ENCODE peak calls at places on chromosome 14, in four cellular contexts. O, H, E and G are unnamed samples.
A peak's percentile ranks its signal among the peaks of the same experiment; 100 is the strongest.

GRCh38 chr14:32081901-32082300 is 4.8 kb downstream of the ARHGAP5 start:
- DNase-seq in O (no peak), H (no peak), E (no peak), G (no peak)

GRCh38 chr14:52522033-52522432 is 30.3 kb downstream of the TXNDC16 start:
- DNase-seq in O (no peak), H (no peak), E (no peak), G (peak; percentile 59)

GRCh38 chr14:29637406-29637805 is 290.2 kb downstream of the PRKD1 start:
- DNase-seq in O (no peak), H (peak; percentile 88), E (no peak), G (peak; percentile 96)

GRCh38 chr14:105030194-105030593 is 9.3 kb upstream of the CDCA4 start:
- DNase-seq in O (no peak), H (no peak), E (no peak), G (no peak)

GRCh38 chr14:20697273-20698017 is 8.9 kb downstream of the ANG start:
- DNase-seq in O (peak; percentile 52), H (peak; percentile 42), E (peak; percentile 37), G (peak; percentile 27)

GRCh38 chr14:71094722-71095121 is 187.5 kb downstream of the PCNX1 start:
- DNase-seq in O (no peak), H (no peak), E (no peak), G (no peak)

GRCh38 chr14:93044601-93045000 is 71.1 kb downstream of the ITPK1 start:
- DNase-seq in O (no peak), H (no peak), E (no peak), G (no peak)

GRCh38 chr14:61145258-61145902 is 135.8 kb downstream of the TMEM30B start:
- DNase-seq in O (no peak), H (peak; percentile 54), E (no peak), G (no peak)

GRCh38 chr14:95901014-95901413 is 24.4 kb downstream of the TUNAR start:
- DNase-seq in O (no peak), H (no peak), E (peak; percentile 26), G (no peak)

GRCh38 chr14:55107766-55108554 is 21.1 kb upstream of the LGALS3 start:
- DNase-seq in O (no peak), H (peak; percentile 70), E (no peak), G (no peak)

GRCh38 chr14:75229923-75230792 is 48.5 kb upstream of the FOS start:
- DNase-seq in O (peak; percentile 26), H (no peak), E (no peak), G (no peak)

GRCh38 chr14:32217301-32217700 is 14.2 kb upstream of the RNU6-8 start:
- DNase-seq in O (no peak), H (no peak), E (peak; percentile 66), G (no peak)

GRCh38 chr14:104794641-104795467 is 694 bp downstream of the AKT1 start:
- DNase-seq in O (no peak), H (no peak), E (peak; percentile 37), G (no peak)

GRCh38 chr14:103057028-103057371 is 349 bp downstream of the CDC42BPB start:
- DNase-seq in O (no peak), H (no peak), E (no peak), G (no peak)

GRCh38 chr14:35336171-35337073 is 44.2 kb downstream of the PSMA6 start:
- DNase-seq in O (no peak), H (peak; percentile 58), E (no peak), G (peak; percentile 90)

GRCh38 chr14:28773917-28774691 is 7.5 kb downstream of the FOXG1 start:
- DNase-seq in O (no peak), H (no peak), E (peak; percentile 89), G (no peak)

GRCh38 chr14:106679776-106680175 is 1153.4 kb downstream of the TMEM121 start:
- DNase-seq in O (no peak), H (no peak), E (no peak), G (no peak)

GRCh38 chr14:106686533-106686932 is 1160.2 kb downstream of the TMEM121 start:
- DNase-seq in O (no peak), H (no peak), E (no peak), G (no peak)

DNA sequence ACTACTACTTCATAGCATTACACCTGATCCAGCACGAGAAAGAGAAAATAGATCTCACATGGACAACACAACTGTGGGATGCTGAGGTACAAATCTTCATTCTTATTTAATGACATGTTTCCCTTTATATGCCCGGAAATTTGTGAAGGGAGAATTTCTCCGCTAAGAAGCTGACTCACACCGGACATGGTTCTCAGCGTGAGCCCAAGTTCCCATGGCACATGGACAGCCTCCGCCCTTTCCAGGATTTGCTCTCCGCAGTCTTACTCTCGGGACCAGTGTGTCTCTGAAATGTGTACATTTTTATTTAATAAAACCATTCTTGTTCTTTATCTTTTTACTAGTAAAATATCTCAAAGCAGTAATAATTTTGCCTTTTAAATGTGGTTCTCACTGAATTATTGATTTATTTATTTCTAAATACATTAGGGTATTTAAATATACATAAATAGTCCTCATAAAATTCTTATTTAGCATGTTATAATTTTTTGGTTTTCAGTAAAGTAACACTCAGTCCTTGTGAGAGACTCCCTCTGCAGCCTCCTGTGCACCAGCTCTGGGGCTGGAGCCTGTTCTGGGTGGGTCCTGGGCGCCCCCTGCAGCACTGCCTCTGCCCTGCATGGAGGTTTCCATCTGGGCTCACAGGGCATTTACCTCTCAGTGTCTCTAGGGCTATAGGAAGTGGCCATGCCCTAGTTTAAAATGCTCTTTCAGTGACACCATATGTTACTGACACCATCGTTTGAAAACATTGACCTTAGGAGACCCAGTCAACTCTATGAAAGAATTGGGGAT is 1155.0 kb downstream of the TMEM121 start:
- DNase-seq in O (no peak), H (no peak), E (no peak), G (no peak)
- TF ChIP-seq CTCF in O (no peak), H (no peak), E (peak; percentile 37), G (no peak)

GRCh38 chr14:78737606-78738005 is 567.4 kb downstream of the NRXN3 start:
- DNase-seq in O (no peak), H (no peak), E (peak; percentile 89), G (no peak)
- TF ChIP-seq CTCF in O (no peak), H (no peak), E (no peak), G (no peak)

GRCh38 chr14:22847661-22848341 is 11.4 kb downstream of the MMP14 start:
- DNase-seq in O (no peak), H (no peak), E (no peak), G (no peak)
- TF ChIP-seq CTCF in O (no peak), H (no peak), E (peak; percentile 13), G (no peak)

DNA sequence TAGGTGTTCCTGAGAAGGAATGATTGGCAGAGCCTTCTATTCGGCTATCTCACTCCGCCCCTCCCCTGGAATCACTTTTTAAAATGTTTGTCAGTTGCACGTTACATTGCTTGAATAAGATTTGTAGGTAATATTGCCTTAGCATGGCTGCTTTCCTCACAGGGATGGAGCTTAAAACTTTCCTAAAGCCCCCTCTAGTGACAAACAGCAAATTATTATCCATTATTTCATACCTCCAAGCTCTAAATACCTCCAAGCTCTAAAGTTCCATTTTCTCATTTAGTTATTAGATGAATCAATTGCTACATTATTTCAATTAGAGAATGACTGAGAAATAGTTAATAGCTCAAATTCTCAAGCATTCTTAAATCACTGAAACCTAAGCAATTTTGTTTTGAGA is 5.1 kb upstream of the SPATA7 start:
- DNase-seq in O (no peak), H (no peak), E (no peak), G (no peak)
- TF ChIP-seq CTCF in O (no peak), H (peak; percentile 15), E (no peak), G (peak; percentile 25)

DNA sequence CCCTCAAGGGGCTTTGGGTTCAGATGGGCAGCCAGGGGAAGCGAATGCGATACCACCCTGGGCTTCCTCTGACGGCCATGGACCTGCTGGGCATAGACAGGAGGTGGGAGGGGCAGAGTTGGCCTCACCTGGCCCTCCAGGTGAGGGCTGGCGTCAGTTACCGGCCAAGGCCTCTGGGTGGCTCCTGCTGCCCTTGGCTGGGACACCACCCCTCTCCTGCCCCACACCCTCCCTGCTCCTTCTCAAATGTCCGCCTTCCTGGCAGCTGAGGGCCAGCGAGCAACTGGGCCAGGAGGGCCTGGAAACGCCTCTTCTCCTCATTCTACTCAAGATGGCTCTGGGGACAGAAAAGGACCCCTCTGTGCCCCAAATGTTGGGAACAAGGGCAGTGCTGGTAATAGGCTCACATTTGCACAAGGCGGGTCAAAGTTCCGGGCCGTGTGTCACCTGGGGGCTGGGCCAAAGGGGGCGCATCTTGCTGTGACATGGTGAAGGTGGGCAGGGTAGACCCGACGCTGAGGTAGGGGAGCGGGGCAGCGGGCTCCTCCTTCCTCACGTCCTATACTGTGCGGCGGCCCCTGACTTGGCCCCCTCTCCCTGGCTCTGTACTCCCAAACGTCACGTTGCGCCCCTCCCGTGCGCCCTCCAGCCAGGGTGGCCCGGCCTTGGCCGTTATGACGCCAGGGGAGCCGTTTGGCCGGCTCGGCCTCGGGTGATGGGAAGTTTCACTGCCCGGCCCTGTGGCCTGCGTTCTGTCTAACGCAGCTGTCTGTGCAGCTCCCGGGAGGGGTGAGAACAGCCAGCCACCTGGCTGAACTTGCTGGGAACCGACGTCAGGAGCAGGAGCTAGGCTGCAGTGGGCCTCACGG is 18.1 kb upstream of the DLK1 start:
- DNase-seq in O (no peak), H (no peak), E (peak; percentile 54), G (peak; percentile 71)
- TF ChIP-seq CTCF in O (no peak), H (no peak), E (peak; percentile 86), G (peak; percentile 72)

GRCh38 chr14:79274641-79275366 is 936.5 kb downstream of the DIO2 start:
- DNase-seq in O (no peak), H (no peak), E (no peak), G (no peak)
- TF ChIP-seq CTCF in O (no peak), H (no peak), E (no peak), G (peak; percentile 26)

DNA sequence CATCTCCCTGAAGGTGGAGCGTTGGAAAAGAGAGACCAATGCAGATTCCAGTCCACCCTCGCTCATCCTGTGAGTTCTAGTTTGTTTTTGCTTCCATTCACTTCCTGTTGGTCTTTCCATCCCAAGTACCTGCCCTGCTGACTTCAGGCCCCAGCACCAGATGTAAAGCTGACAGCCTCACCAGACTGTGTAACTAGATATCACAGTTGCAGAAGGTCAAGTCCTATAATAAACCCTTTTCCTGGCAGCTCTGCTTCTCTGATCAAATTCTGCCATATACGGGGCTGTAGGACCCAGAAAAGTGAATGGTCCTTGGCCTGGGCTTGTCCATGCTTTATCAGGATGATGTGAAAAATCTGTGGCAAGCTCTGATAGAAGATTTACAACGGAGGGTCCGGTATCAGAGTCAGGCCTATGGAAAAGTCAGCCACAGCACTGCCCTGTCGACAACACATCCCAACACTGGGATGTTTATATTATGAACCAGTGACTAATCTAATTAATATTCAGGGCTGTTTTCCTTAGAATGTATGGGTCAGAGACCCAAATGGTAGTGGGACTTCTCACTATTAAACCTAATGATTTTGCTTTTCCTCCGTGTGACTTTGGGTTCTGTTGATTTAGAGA is 42.1 kb downstream of the CCDC175 start:
- DNase-seq in O (no peak), H (no peak), E (no peak), G (no peak)
- TF ChIP-seq CTCF in O (no peak), H (no peak), E (no peak), G (no peak)